ENCODE peak calls at places on chromosomes 11 and 22, in seven cellular contexts. O is OCI-LY7; V is CD4-positive, alpha-beta memory T cell; D is fibroblast of mammary gland; Q is kidney; G is BE2C; E is lower leg skin. R is an unnamed sample.

GRCh38 chr11:75924966-75925784 is 110.2 kb downstream of the UVRAG start:
- DNase-seq in O (no peak), V (no peak), D (peak), Q (no peak), G (no peak), E (no peak), R (no peak)

GRCh38 chr11:20604295-20604803 is 4.9 kb downstream of the SLC6A5 start:
- DNase-seq in O (no peak), V (no peak), D (no peak), Q (no peak), G (no peak), E (no peak), R (no peak)

GRCh38 chr22:20432244-20432686 is 5.4 kb downstream of the SCARF2 start:
- DNase-seq in O (no peak), V (no peak), D (no peak), Q (peak), G (no peak), E (peak), R (no peak)

GRCh38 chr22:22979121-22979724 is 91.1 kb upstream of the GNAZ start:
- DNase-seq in O (no peak), V (no peak), D (no peak), Q (no peak), G (no peak), E (no peak), R (no peak)

GRCh38 chr22:17777005-17777716 is 2.9 kb upstream of the BID start:
- DNase-seq in O (peak), V (peak), D (no peak), Q (peak), G (no peak), E (no peak), R (no peak)

GRCh38 chr22:27512283-27512761 is 289.2 kb downstream of the MN1 start:
- DNase-seq in O (no peak), V (no peak), D (peak), Q (no peak), G (no peak), E (peak), R (peak)

GRCh38 chr11:15852179-15852578 is 504.2 kb downstream of the SOX6 start:
- DNase-seq in O (no peak), V (no peak), D (peak), Q (no peak), G (peak), E (no peak), R (no peak)

GRCh38 chr11:47259178-47259977 is 1.6 kb downstream of the NR1H3 start:
- DNase-seq in O (peak), V (no peak), D (peak), Q (no peak), G (peak), E (no peak), R (no peak)

GRCh38 chr22:20751185-20751851 is 22.6 kb upstream of the SERPIND1 start:
- DNase-seq in O (no peak), V (no peak), D (no peak), Q (peak), G (no peak), E (no peak), R (no peak)

GRCh38 chr22:19761500-19762314 is 1.1 kb downstream of the TBX1 start:
- DNase-seq in O (no peak), V (no peak), D (peak), Q (no peak), G (no peak), E (no peak), R (no peak)

GRCh38 chr11:113314389-113315301 is at the start of gene TTC12:
- DNase-seq in O (peak), V (peak), D (peak), Q (peak), G (peak), E (peak), R (peak)

GRCh38 chr22:30079952-30080533 is at the start of gene HORMAD2:
- DNase-seq in O (no peak), V (no peak), D (peak), Q (peak), G (peak), E (no peak), R (no peak)

GRCh38 chr22:45107671-45108070 is 56.1 kb upstream of the NUP50 start:
- DNase-seq in O (no peak), V (no peak), D (no peak), Q (no peak), G (no peak), E (no peak), R (no peak)

GRCh38 chr11:68581439-68581838 is 102.9 kb upstream of the GAL start:
- DNase-seq in O (no peak), V (no peak), D (no peak), Q (no peak), G (no peak), E (no peak), R (no peak)

GRCh38 chr11:93849751-93850584 is 450 bp downstream of the VSTM5 start:
- DNase-seq in O (no peak), V (no peak), D (peak), Q (peak), G (peak), E (no peak), R (peak)

GRCh38 chr11:22347857-22348496 is 9.8 kb downstream of the SLC17A6 start:
- DNase-seq in O (no peak), V (no peak), D (no peak), Q (no peak), G (no peak), E (no peak), R (no peak)

GRCh38 chr22:21020802-21021429 is 6.0 kb downstream of the P2RX6 start:
- DNase-seq in O (peak), V (no peak), D (no peak), Q (no peak), G (peak), E (no peak), R (no peak)

GRCh38 chr22:25690798-25691197 is 51.2 kb upstream of the MYO18B start:
- DNase-seq in O (no peak), V (no peak), D (no peak), Q (no peak), G (no peak), E (no peak), R (no peak)

GRCh38 chr22:39960791-39961746 is 872 bp downstream of the TMA7B start:
- DNase-seq in O (no peak), V (peak), D (peak), Q (no peak), G (no peak), E (no peak), R (no peak)

GRCh38 chr11:117045196-117045595 is 53.0 kb downstream of the SIK3 start:
- DNase-seq in O (no peak), V (no peak), D (peak), Q (no peak), G (no peak), E (no peak), R (no peak)

GRCh38 chr11:6705905-6706535 is 22.9 kb upstream of the MRPL17 start:
- DNase-seq in O (peak), V (peak), D (peak), Q (no peak), G (peak), E (no peak), R (no peak)

GRCh38 chr11:67439321-67440228 is 2.1 kb upstream of the PTPRCAP start:
- DNase-seq in O (no peak), V (no peak), D (no peak), Q (peak), G (peak), E (no peak), R (no peak)

GRCh38 chr11:1258401-1259075 is 35.7 kb downstream of the MUC5B start:
- DNase-seq in O (no peak), V (no peak), D (no peak), Q (no peak), G (no peak), E (no peak), R (no peak)

GRCh38 chr22:26134654-26135330 is 34.5 kb upstream of the SEZ6L start:
- DNase-seq in O (peak), V (no peak), D (no peak), Q (no peak), G (peak), E (no peak), R (no peak)

GRCh38 chr11:75468534-75469340 is 35.7 kb upstream of the KLHL35 start:
- DNase-seq in O (no peak), V (no peak), D (peak), Q (peak), G (peak), E (no peak), R (peak)

GRCh38 chr11:123650901-123651300 is 3.5 kb downstream of the SCN3B start:
- DNase-seq in O (no peak), V (no peak), D (no peak), Q (no peak), G (no peak), E (no peak), R (no peak)

GRCh38 chr11:123659311-123659710 is 4.9 kb upstream of the SCN3B start:
- DNase-seq in O (no peak), V (no peak), D (no peak), Q (no peak), G (no peak), E (no peak), R (no peak)

GRCh38 chr11:123654566-123655081 is at the start of gene SCN3B:
- DNase-seq in O (no peak), V (no peak), D (peak), Q (peak), G (peak), E (peak), R (no peak)

GRCh38 chr11:123653997-123654565 is 343 bp downstream of the SCN3B start:
- DNase-seq in O (no peak), V (peak), D (peak), Q (peak), G (no peak), E (peak), R (no peak)

DNA sequence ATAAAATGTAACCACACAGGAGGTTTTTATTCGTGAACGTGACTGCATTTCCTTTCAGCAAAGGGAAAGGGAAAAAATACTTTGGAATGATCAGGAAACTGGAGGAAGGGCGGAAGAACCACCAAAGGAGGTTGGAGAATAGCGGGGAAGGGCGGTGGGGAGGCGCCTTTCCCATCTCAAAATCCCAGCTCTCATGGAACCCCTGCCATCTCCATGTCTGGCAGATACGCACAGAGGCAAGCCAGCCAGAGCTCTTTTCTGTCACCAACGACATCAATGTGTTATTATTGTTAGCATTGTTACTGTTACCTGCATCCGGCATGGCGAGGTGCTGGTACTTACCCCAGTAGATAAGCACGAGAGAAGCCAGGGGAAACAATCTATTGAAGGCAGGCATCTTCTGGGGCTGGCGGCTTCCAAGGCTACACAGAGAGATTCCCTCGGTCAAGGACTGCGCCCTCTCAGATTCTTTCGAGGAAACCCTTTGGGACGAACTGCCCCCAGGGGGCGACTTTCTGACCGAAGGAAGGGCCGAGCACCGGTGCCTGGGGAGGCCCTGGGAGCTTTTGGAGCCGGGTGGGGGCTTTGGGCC is 923 bp downstream of the SCN3B start:
- DNase-seq in O (no peak), V (no peak), D (no peak), Q (no peak), G (peak), E (no peak), R (no peak)
- H3K4me3 ChIP-seq in O (no peak), V (no peak), D (no peak), Q (peak), G (peak), E (no peak), R (peak)

DNA sequence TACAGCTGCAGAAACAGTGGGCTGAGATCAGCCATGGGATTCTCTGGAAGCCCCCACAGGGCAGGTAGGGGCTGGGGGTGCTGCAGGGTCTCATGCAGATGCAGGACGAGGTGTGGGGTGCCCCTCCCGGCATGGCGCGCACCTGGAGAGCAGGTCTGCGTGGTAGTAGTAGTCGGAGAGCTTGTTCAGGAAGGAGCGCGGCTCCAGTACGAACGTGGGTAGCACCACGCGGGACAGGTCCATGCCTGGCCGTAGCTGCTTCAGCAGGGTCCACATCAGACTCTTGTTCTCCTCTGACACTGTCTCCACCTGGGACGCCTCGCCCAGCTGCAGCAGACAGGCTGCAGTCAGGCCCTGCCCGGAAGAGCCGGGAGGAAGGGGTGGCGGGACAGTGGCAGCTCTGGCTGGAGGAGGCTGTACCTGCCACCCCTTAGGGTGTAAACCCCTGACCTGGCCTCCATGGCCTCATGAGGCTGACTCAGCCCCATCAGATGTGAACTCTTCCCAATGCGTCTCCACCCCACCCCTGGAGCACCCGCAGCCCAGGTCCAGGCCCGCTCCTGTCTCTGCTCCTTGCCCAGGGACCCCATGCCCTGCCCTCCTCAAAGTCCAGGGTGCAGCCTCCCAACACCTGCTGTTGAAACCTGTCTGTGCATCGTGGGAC is 47.0 kb upstream of the CARS1 start:
- DNase-seq in O (no peak), V (no peak), D (no peak), Q (peak), G (no peak), E (peak), R (peak)
- H3K4me3 ChIP-seq in O (no peak), V (no peak), D (no peak), Q (no peak), G (no peak), E (no peak), R (no peak)

DNA sequence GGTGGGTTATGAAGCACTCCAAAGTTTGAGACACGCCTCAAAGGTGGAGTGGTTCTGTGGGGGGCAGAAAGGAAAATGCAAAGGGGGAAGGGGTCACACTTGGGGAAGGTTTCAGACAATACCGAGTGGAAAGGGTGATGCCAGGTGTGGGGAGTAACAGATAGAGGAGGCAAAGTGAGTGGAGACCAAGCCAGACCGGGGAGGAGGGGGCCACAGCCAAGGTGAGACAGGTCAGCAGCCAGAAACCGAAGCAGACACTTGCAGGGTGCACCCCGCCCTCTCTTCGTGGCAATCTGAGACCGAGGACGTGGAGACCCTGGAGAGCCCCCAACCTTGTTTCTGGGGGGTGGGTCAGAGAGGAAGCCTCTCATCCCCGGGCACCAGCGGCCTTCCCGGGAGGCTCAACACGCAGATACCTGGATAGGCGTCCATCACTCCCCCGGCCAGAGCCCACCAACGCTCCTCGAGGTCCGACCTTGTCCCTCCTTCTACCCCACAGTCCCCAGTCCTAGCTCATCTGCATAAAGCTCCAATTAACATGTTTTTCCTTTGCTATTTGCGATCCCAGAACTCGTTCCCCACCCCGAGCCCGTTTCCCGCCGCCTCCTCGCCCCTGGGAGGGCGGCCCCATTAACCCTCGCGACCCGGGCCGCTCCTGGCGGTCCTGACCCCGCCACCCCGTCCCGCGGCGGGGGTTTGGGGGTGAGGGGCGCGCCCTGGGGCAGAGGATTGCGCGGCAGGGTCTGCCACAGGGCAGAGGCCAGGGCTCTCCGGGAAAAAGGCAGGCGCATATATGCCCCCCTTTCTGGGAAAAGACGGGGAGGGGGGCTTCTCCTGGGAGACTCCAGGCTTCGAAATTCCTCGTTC is 21.8 kb downstream of the RTN4RL2 start:
- DNase-seq in O (no peak), V (no peak), D (no peak), Q (no peak), G (no peak), E (no peak), R (no peak)
- H3K4me3 ChIP-seq in O (peak), V (no peak), D (peak), Q (no peak), G (peak), E (no peak), R (no peak)

GRCh38 chr11:3992964-3993363 is 101.6 kb upstream of the RRM1 start:
- DNase-seq in O (no peak), V (no peak), D (no peak), Q (no peak), G (no peak), E (no peak), R (no peak)

GRCh38 chr11:3989251-3989650 is 105.3 kb upstream of the RRM1 start:
- DNase-seq in O (no peak), V (no peak), D (peak), Q (no peak), G (no peak), E (no peak), R (no peak)

GRCh38 chr11:3986301-3986700 is 108.3 kb upstream of the RRM1 start:
- DNase-seq in O (no peak), V (no peak), D (no peak), Q (no peak), G (no peak), E (no peak), R (no peak)

GRCh38 chr11:3990406-3990805 is 104.2 kb upstream of the RRM1 start:
- DNase-seq in O (no peak), V (no peak), D (no peak), Q (no peak), G (no peak), E (no peak), R (no peak)

DNA sequence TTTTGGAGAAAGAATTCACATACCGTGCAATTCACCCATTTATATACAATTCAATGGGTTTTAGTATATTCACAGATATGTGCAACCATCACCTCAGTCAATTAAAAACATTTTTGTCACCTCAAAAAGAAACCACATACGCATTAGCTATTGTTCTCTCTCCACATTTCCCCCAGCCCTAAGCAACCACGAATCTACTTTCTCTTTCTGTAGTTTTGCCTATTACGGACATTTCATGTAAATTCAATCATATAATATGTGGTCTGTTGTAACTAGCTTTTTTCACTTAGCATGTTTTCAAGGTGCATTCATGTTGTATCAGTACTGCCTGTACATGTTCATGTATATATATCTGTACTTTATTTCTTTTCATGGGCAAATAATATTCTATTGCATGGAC is 104.7 kb upstream of the RRM1 start:
- DNase-seq in O (no peak), V (peak), D (no peak), Q (no peak), G (no peak), E (no peak), R (no peak)
- H3K4me3 ChIP-seq in O (no peak), V (no peak), D (no peak), Q (no peak), G (no peak), E (no peak), R (no peak)

GRCh38 chr22:28989484-28989883 is 72.1 kb downstream of the C22orf31 start:
- DNase-seq in O (no peak), V (no peak), D (peak), Q (peak), G (no peak), E (no peak), R (no peak)
- H3K4me3 ChIP-seq in O (no peak), V (no peak), D (no peak), Q (no peak), G (no peak), E (no peak), R (no peak)